ENCODE peak calls at places on chromosomes 5 and 9, in six cellular contexts. Y is activated T-cell treated with anti-CD3 and anti-CD28 coated beads, Interleukin-2, amount 50 U/mL, for 24 hours; O is A172; J is putamen; P is heart left ventricle; L is endothelial cell. N is an unnamed sample.
A peak's percentile ranks its signal among the peaks of the same experiment; 100 is the strongest.

GRCh38 chr9:112644449-112644965 is 73.4 kb downstream of the INIP start:
- DNase-seq in L (no peak), O (no peak), P (no peak), Y (no peak), J (no peak), N (no peak)

GRCh38 chr5:12016149-12016740 is 112.0 kb upstream of the CTNND2 start:
- DNase-seq in Y (no peak), O (peak; percentile 62), L (no peak), J (no peak), P (no peak), N (peak; percentile 39)

GRCh38 chr5:141484499-141485304 is at the start of gene PCDHGC4:
- DNase-seq in Y (no peak), L (peak; percentile 64), P (no peak), J (no peak), O (no peak), N (peak; percentile 47)

GRCh38 chr9:71270554-71270953 is 149.1 kb upstream of the TRPM3 start:
- DNase-seq in J (no peak), L (no peak), P (no peak), O (peak; percentile 67), Y (no peak), N (no peak)

GRCh38 chr9:107019216-107019615 is 156.2 kb downstream of the ZNF462 start:
- DNase-seq in P (no peak), J (no peak), L (no peak), O (peak; percentile 33), Y (no peak), N (no peak)

GRCh38 chr9:98085955-98086354 is 29.4 kb downstream of the NANS start:
- DNase-seq in O (peak; percentile 47), L (no peak), Y (no peak), J (no peak), P (no peak), N (no peak)

GRCh38 chr5:132662925-132663770 is 5.2 kb downstream of the IL13 start:
- DNase-seq in P (no peak), O (no peak), L (no peak), Y (peak; percentile 61), J (no peak), N (no peak)

GRCh38 chr9:102779341-102779740 is 215.8 kb upstream of the CYLC2 start:
- DNase-seq in J (no peak), O (peak; percentile 25), P (no peak), L (no peak), Y (no peak), N (no peak)

GRCh38 chr9:120152295-120152694 is 427.7 kb downstream of the CDK5RAP2 start:
- DNase-seq in L (no peak), P (peak; percentile 25), Y (no peak), J (no peak), O (peak; percentile 5), N (no peak)

GRCh38 chr5:67462150-67462549 is 265.6 kb upstream of the CD180 start:
- DNase-seq in J (no peak), Y (no peak), P (no peak), L (no peak), O (no peak), N (no peak)

GRCh38 chr5:132387649-132388117 is 18.2 kb downstream of the SLC22A5 start:
- DNase-seq in L (no peak), O (peak; percentile 99), P (peak; percentile 69), J (no peak), Y (no peak), N (no peak)

GRCh38 chr5:95861858-95862561 is 39.5 kb upstream of the GLRX start:
- DNase-seq in J (peak; percentile 75), L (no peak), Y (peak; percentile 38), P (no peak), O (peak; percentile 84), N (no peak)

GRCh38 chr9:71303351-71303750 is 181.9 kb upstream of the TRPM3 start:
- DNase-seq in J (no peak), L (no peak), Y (no peak), O (peak; percentile 6), P (no peak), N (no peak)

GRCh38 chr9:133633681-133633990 is 2.5 kb upstream of the DBH start:
- DNase-seq in P (no peak), Y (no peak), O (no peak), J (no peak), L (no peak), N (no peak)

GRCh38 chr5:132026516-132027008 is 15.1 kb upstream of the ACSL6 start:
- DNase-seq in P (no peak), O (no peak), L (no peak), Y (peak; percentile 57), J (no peak), N (no peak)

GRCh38 chr5:154479160-154479943 is 1.3 kb upstream of the HAND1 start:
- DNase-seq in J (no peak), L (no peak), P (no peak), Y (peak; percentile 43), O (no peak), N (no peak)

GRCh38 chr9:70013598-70014196 is 30.0 kb upstream of the MAMDC2 start:
- DNase-seq in J (no peak), O (peak; percentile 71), P (no peak), L (no peak), Y (no peak), N (no peak)

GRCh38 chr9:36316629-36317317 is 58.5 kb upstream of the GNE start:
- DNase-seq in J (peak; percentile 96), L (no peak), P (no peak), Y (no peak), O (no peak), N (peak; percentile 73)

GRCh38 chr9:89996717-89997116 is 391.9 kb downstream of the GADD45G start:
- DNase-seq in Y (no peak), O (peak; percentile 29), J (no peak), L (peak; percentile 6), P (no peak), N (no peak)

GRCh38 chr9:136725612-136726011 is 13.2 kb downstream of the DIPK1B start:
- DNase-seq in L (no peak), O (peak; percentile 79), Y (no peak), P (no peak), J (no peak), N (no peak)

GRCh38 chr5:41527201-41527779 is 16.9 kb upstream of the PLCXD3 start:
- DNase-seq in L (no peak), O (peak; percentile 100), Y (no peak), J (no peak), P (peak; percentile 87), N (no peak)

GRCh38 chr5:146761809-146762208 is 116.7 kb downstream of the PPP2R2B start:
- DNase-seq in P (no peak), O (no peak), J (no peak), Y (no peak), L (no peak), N (no peak)

GRCh38 chr5:208449-209114 is 9.4 kb downstream of the CCDC127 start:
- DNase-seq in Y (no peak), L (no peak), O (no peak), J (no peak), P (no peak), N (no peak)

GRCh38 chr5:109718632-109719031 is 28.9 kb downstream of the MAN2A1 start:
- DNase-seq in Y (no peak), L (no peak), O (no peak), J (no peak), P (no peak), N (no peak)

GRCh38 chr9:124257865-124258764 is at the start of gene NEK6:
- DNase-seq in O (no peak), L (no peak), J (no peak), Y (peak; percentile 58), P (no peak), N (peak; percentile 38)

GRCh38 chr5:151255621-151256286 is 2.8 kb downstream of the GM2A start:
- DNase-seq in L (no peak), O (no peak), P (no peak), J (no peak), Y (no peak), N (no peak)

GRCh38 chr5:73417307-73418035 is 31.1 kb downstream of the FOXD1 start:
- DNase-seq in O (peak; percentile 49), Y (no peak), P (no peak), J (peak; percentile 10), L (no peak), N (no peak)

GRCh38 chr5:83548556-83548955 is 77.0 kb downstream of the VCAN start:
- DNase-seq in Y (no peak), L (no peak), P (no peak), J (no peak), O (no peak), N (no peak)

GRCh38 chr5:174431504-174431903 is 292.9 kb upstream of the MSX2 start:
- DNase-seq in O (peak; percentile 54), Y (no peak), P (no peak), J (no peak), L (no peak), N (no peak)

N was measured in substantia nigra.